ENCODE peak calls at places on chromosomes 5 and 9, in five cellular contexts. H is A549, E is upper lobe of left lung, C is K562, K is sigmoid colon. M is an unnamed sample.

GRCh38 chr5:74685979-74686631 is 1.1 kb downstream of the HEXB start:
- DNase-seq in H (no peak), E (no peak), C (peak; percentile 64), K (no peak), M (no peak)

GRCh38 chr9:135212961-135213360 is 125.5 kb downstream of the OLFM1 start:
- DNase-seq in H (no peak), E (no peak), C (no peak), K (peak; percentile 60), M (no peak)

GRCh38 chr5:110045153-110045552 is 355.4 kb downstream of the MAN2A1 start:
- DNase-seq in H (no peak), E (no peak), C (no peak), K (no peak), M (no peak)

GRCh38 chr5:133228316-133228715 is 176.5 kb downstream of the HSPA4 start:
- DNase-seq in H (no peak), E (no peak), C (no peak), K (no peak), M (no peak)

GRCh38 chr5:176676361-176676824 is 29.1 kb downstream of the TSPAN17 start:
- DNase-seq in H (peak; percentile 40), E (no peak), C (peak; percentile 84), K (no peak), M (no peak)

GRCh38 chr9:117074337-117074662 is 340.6 kb downstream of the ASTN2 start:
- DNase-seq in H (no peak), E (no peak), C (no peak), K (no peak), M (no peak)

GRCh38 chr5:135442387-135443256 is 4.5 kb downstream of the DCANP1 start:
- DNase-seq in H (no peak), E (no peak), C (no peak), K (peak; percentile 46), M (no peak)

GRCh38 chr9:26131891-26132290 is 453.6 kb upstream of the TUSC1 start:
- DNase-seq in H (no peak), E (no peak), C (no peak), K (no peak), M (no peak)

GRCh38 chr9:70902705-70903131 is 218.7 kb downstream of the TRPM3 start:
- DNase-seq in H (peak; percentile 2), E (no peak), C (no peak), K (no peak), M (no peak)

GRCh38 chr9:8652282-8652681 is 852.7 kb upstream of the DMAC1 start:
- DNase-seq in H (no peak), E (no peak), C (no peak), K (no peak), M (no peak)

GRCh38 chr9:974993-975739 is 1.3 kb upstream of the DMRT3 start:
- DNase-seq in H (no peak), E (no peak), C (no peak), K (no peak), M (no peak)

GRCh38 chr9:79974806-79975422 is 403.1 kb downstream of the TLE4 start:
- DNase-seq in H (no peak), E (peak; percentile 10), C (no peak), K (no peak), M (peak; percentile 72)

DNA sequence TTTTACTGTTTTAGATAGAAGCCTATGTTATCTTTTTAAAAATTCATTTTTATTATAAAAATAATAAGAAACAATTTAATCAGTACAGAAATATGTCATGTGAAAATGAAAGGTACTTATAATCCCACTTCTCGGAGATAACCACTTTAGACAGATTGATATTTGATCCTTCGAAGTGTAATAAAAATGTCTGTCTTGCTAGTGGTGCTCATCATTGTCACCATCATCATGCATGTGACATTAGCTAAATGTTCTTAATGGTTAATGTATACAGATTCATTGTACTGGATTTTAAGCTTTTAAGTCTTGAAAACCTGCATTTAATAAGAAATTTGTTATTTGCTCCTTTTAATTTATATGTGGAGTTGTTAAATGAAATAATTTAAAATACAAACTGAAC is 30.1 kb upstream of the FAM120AOS start:
- DNase-seq in H (no peak), E (no peak), C (no peak), K (no peak), M (no peak)
- TF ChIP-seq EP300 in H (no peak), E (no peak), C (no peak), K (no peak), M (no peak)

GRCh38 chr5:54229041-54229780 is 81.2 kb downstream of the ARL15 start:
- DNase-seq in H (peak; percentile 51), E (no peak), C (peak; percentile 65), K (peak; percentile 86), M (peak; percentile 82)

GRCh38 chr5:54226215-54226614 is 84.2 kb downstream of the ARL15 start:
- DNase-seq in H (no peak), E (no peak), C (no peak), K (no peak), M (no peak)

GRCh38 chr5:54222336-54222735 is 88.0 kb downstream of the ARL15 start:
- DNase-seq in H (no peak), E (no peak), C (no peak), K (no peak), M (no peak)

GRCh38 chr5:54224083-54224836 is 86.1 kb downstream of the ARL15 start:
- DNase-seq in H (no peak), E (no peak), C (peak; percentile 18), K (no peak), M (no peak)

GRCh38 chr5:54227109-54227508 is 83.3 kb downstream of the ARL15 start:
- DNase-seq in H (no peak), E (no peak), C (no peak), K (no peak), M (no peak)
- TF ChIP-seq POLR2A in H (no peak), E (no peak), C (no peak), K (no peak), M (no peak)

GRCh38 chr9:34049630-34050384 is 1.1 kb upstream of the UBAP2 start:
- DNase-seq in H (no peak), E (no peak), C (peak; percentile 55), K (no peak), M (peak; percentile 28)
- H3K27ac ChIP-seq in H (peak overlapping the region; percentile 98), E (peak overlapping the region; percentile 93), C (peak overlapping the region; percentile 98), K (peak overlapping the region; percentile 93), M (peak overlapping the region; percentile 95)

GRCh38 chr5:125700380-125700856 is 722.8 kb upstream of the GRAMD2B start:
- DNase-seq in H (no peak), E (no peak), C (no peak), K (no peak), M (no peak)
- TF ChIP-seq EP300 in H (no peak), E (no peak), C (no peak), K (no peak), M (no peak)

DNA sequence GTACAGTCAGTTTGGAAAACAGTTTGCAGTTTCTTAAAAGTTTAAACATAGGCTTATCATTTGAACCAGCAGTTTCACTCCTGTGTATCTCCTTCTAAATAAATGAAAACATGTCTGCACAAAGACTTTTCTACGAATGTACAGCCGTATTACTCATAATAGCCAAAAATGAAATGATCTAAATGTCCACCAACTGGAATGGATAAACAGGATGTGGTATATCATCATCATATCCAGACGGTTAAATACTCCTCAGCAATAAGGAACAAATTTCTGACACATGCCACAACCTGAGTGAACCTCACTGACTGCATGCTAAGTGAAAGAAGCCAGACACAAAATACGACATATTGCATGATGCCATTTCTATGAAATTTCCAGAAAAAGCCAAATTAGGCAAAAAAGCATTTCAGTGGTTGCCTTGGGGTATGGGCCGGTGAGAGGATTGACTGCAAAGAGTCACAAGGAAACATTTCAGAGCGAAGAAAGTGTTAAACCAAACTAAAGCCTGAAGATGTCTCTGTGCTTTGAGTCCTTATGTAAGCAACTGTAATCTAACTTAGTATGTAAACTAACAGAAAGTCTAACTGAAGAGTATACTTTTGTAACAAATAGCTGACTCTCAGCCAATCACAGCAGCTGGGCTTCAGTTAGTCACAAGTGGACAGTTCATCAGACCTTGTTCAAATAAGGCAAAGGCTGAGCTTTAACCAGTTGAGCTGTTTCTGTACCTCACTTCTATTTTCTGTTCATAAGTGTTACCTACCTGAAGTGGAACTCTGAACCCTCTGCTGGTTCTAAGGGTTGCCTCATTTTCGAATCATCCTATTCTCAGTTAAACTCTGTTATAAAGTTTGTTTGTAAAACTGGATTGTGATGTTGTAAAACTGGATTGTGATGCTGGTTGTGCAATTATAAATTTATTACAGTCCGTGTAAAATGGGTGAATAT is 65.2 kb downstream of the TRIO start:
- DNase-seq in H (no peak), E (no peak), C (no peak), K (no peak), M (no peak)
- TF ChIP-seq POLR2A in H (no peak), E (no peak), C (no peak), K (no peak), M (no peak)

DNA sequence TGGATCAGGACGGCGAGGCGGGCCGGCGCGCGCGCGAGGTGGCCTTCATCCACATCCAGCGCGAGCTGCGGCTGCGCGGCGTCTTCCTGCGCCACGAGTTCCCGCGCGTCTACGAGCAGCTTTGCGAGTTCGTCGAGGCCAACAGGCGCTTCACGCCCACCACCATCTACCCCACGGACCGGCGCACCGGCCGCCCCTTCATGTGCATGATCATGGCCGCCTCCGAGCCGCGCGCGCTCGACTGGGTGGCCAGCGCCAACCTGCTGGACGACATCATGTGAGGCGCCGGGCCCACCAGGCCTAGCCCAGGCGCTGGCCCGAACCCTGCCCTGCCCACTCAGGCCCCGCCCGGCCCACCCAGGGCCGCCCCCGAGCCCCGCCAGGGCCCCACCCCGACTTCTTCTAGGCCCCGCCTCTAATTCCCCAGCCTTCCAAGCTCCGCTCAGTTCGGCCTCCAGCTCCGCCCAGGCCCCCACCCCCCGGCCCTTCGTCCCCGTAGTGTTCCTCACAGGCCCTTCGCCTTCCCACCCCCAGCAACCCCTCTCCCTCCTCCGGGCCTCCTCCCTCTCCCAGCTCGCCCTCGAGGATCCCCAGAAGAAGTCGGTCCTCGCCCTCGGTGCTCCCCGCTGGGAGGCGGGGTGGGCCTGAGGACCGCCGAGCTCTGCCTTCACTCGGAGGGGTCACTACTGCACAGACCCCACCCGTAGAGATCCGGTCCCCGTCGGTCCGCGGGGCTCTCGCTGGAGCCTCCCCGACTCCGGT is 2.0 kb upstream of the PHPT1 start:
- DNase-seq in H (peak; percentile 58), E (peak; percentile 93), C (peak; percentile 86), K (no peak), M (peak; percentile 65)
- H3K27ac ChIP-seq in H (peak overlapping the region; percentile 96), E (peak overlapping the region; percentile 89), C (peak overlapping the region; percentile 89), K (peak overlapping the region; percentile 91), M (peak overlapping the region; percentile 93)

GRCh38 chr9:126838895-126839294 is 21.5 kb upstream of the ZBTB34 start:
- DNase-seq in H (no peak), E (peak; percentile 50), C (no peak), K (no peak), M (no peak)
- TF ChIP-seq EP300 in H (no peak), E (no peak), C (no peak), K (no peak), M (no peak)

M was measured in stomach.